ENCODE peak calls at places on chromosomes 3 and 15, in six cellular contexts. V, T, F, Z, P and A are unnamed samples.

GRCh38 chr15:40108061-40108854 is 421 bp downstream of the BMF start:
- DNase-seq in V (peak), T (no peak), F (peak), Z (no peak), P (peak), A (no peak)

GRCh38 chr3:113741086-113741485 is 5.0 kb downstream of the NAA50 start:
- DNase-seq in V (no peak), T (no peak), F (no peak), Z (no peak), P (no peak), A (no peak)

GRCh38 chr15:58458076-58458475 is 26.3 kb downstream of the LIPC start:
- DNase-seq in V (peak), T (no peak), F (no peak), Z (no peak), P (no peak), A (no peak)

GRCh38 chr3:71168961-71169411 is 414.5 kb downstream of the FOXP1 start:
- DNase-seq in V (no peak), T (no peak), F (no peak), Z (no peak), P (peak), A (no peak)

GRCh38 chr3:194686414-194686815 is 732 bp downstream of the FAM43A start:
- DNase-seq in V (no peak), T (no peak), F (no peak), Z (no peak), P (no peak), A (no peak)

GRCh38 chr15:69524850-69525249 is 72.2 kb downstream of the RPLP1 start:
- DNase-seq in V (no peak), T (no peak), F (no peak), Z (no peak), P (no peak), A (no peak)

GRCh38 chr15:80923668-80924067 is 66.0 kb downstream of the MESD start:
- DNase-seq in V (no peak), T (no peak), F (no peak), Z (no peak), P (no peak), A (no peak)

GRCh38 chr15:63560741-63561448 is 36.3 kb upstream of the FBXL22 start:
- DNase-seq in V (no peak), T (no peak), F (no peak), Z (no peak), P (no peak), A (no peak)

GRCh38 chr15:48388017-48388936 is 57.0 kb downstream of the DUT start:
- DNase-seq in V (no peak), T (no peak), F (no peak), Z (no peak), P (peak), A (no peak)

GRCh38 chr3:165749241-165749640 is 88.0 kb downstream of the BCHE start:
- DNase-seq in V (no peak), T (no peak), F (no peak), Z (no peak), P (no peak), A (no peak)

GRCh38 chr15:25508369-25509002 is 69.7 kb upstream of the UBE3A start:
- DNase-seq in V (peak), T (no peak), F (no peak), Z (no peak), P (peak), A (peak)

GRCh38 chr3:194872669-194872977 is 186.9 kb downstream of the FAM43A start:
- DNase-seq in V (peak), T (no peak), F (no peak), Z (no peak), P (peak), A (peak)

GRCh38 chr3:111980716-111981456 is 2.1 kb downstream of the ABHD10 start:
- DNase-seq in V (no peak), T (no peak), F (no peak), Z (no peak), P (no peak), A (no peak)

GRCh38 chr3:188006726-188007393 is 147.1 kb upstream of the LPP start:
- DNase-seq in V (peak), T (peak), F (peak), Z (no peak), P (no peak), A (no peak)

GRCh38 chr15:64844576-64845140 is 2.9 kb downstream of the PLEKHO2 start:
- DNase-seq in V (no peak), T (no peak), F (no peak), Z (no peak), P (no peak), A (no peak)

GRCh38 chr15:77064539-77065308 is 6.2 kb downstream of the TSPAN3 start:
- DNase-seq in V (peak), T (no peak), F (no peak), Z (no peak), P (peak), A (no peak)

GRCh38 chr3:20680990-20681628 is 495.1 kb upstream of the SGO1 start:
- DNase-seq in V (no peak), T (no peak), F (no peak), Z (no peak), P (peak), A (no peak)

GRCh38 chr3:42991369-42992315 is 12.5 kb downstream of the GASK1A start:
- DNase-seq in V (no peak), T (peak), F (no peak), Z (no peak), P (no peak), A (no peak)

GRCh38 chr15:93298901-93299300 is 209.9 kb upstream of the RGMA start:
- DNase-seq in V (no peak), T (no peak), F (peak), Z (no peak), P (no peak), A (no peak)

GRCh38 chr3:21484323-21485154 is 266.5 kb downstream of the ZNF385D start:
- DNase-seq in V (peak), T (peak), F (no peak), Z (peak), P (peak), A (peak)

GRCh38 chr3:170909129-170909903 is 879 bp upstream of the EIF5A2 start:
- DNase-seq in V (peak), T (no peak), F (no peak), Z (no peak), P (peak), A (peak)

GRCh38 chr3:9396301-9396631 is 1.1 kb upstream of the SETD5 start:
- DNase-seq in V (peak), T (no peak), F (no peak), Z (peak), P (peak), A (peak)

GRCh38 chr3:38843898-38844297 is 27.9 kb upstream of the SCN10A start:
- DNase-seq in V (peak), T (no peak), F (no peak), Z (peak), P (peak), A (no peak)

GRCh38 chr3:48289659-48290058 is 43.8 kb downstream of the SPINK8 start:
- DNase-seq in V (no peak), T (no peak), F (no peak), Z (no peak), P (no peak), A (no peak)

GRCh38 chr3:174355505-174355904 is 503.6 kb upstream of the NAALADL2 start:
- DNase-seq in V (peak), T (no peak), F (no peak), Z (no peak), P (no peak), A (no peak)

GRCh38 chr3:105526349-105527111 is 159.8 kb downstream of the ALCAM start:
- DNase-seq in V (no peak), T (no peak), F (no peak), Z (no peak), P (peak), A (no peak)

DNA sequence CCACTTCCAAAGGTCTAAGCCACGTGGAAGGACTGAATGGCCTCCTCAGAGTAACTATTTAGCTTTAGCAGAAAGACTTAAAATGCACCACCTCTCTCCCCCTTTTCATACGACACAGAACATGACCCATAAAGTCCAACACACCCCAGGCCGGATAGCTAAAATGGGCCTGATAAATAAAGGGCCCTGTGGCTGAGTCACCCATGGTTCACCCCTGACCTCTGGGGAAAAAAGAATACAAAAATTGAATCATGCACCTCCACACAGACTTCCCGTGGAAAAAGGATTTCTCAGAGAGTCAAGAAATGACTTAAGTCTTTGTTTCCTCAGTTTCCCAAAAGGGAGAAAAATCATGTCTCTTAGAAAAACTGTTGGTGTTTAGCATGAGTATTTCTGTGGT is 33.9 kb upstream of the ARHGEF3 start:
- DNase-seq in V (no peak), T (no peak), F (no peak), Z (no peak), P (no peak), A (no peak)
- H3K4me3 ChIP-seq in V (no peak), T (no peak), F (no peak), Z (no peak), P (no peak), A (no peak)

GRCh38 chr3:65060904-65061303 is 373.1 kb upstream of the ADAMTS9 start:
- DNase-seq in V (no peak), T (no peak), F (no peak), Z (no peak), P (no peak), A (no peak)
- TF ChIP-seq CTCF in V (no peak), T (no peak), F (no peak), Z (no peak), P (no peak), A (no peak)

GRCh38 chr3:134309987-134310700 is 59.5 kb upstream of the RYK start:
- DNase-seq in V (no peak), T (no peak), F (no peak), Z (no peak), P (no peak), A (no peak)

GRCh38 chr3:134306334-134306733 is 55.7 kb upstream of the RYK start:
- DNase-seq in V (no peak), T (no peak), F (no peak), Z (no peak), P (no peak), A (no peak)

GRCh38 chr3:134311265-134311664 is 60.6 kb upstream of the RYK start:
- DNase-seq in V (no peak), T (no peak), F (no peak), Z (no peak), P (peak), A (no peak)

GRCh38 chr3:134307425-134307824 is 56.8 kb upstream of the RYK start:
- DNase-seq in V (no peak), T (no peak), F (no peak), Z (no peak), P (no peak), A (no peak)

DNA sequence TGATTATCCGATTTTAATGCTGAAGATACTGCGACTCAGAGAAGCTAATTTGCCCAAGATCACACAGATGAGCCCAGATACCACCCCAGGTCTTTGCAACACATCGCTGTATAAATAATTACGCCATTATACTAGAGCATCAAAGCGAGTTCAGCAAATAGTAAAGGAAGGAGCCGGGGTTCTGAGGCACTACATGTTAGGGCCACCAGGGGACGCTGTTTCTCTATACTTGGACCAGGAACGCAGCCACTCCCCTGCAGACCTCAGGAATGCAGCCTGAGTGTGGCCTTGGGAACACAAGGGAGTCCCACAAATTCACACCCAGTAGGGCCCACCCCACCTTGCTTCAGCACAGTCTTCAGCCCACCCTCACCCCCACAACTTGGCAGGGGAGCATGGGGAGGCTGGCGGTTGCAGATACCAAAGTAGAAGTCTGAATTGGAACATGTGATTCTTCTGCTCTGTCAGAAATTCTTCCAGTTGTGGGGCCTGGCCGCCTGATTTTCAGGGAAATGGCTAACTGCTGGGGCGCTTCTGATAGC is 57.8 kb upstream of the RYK start:
- DNase-seq in V (peak), T (peak), F (peak), Z (no peak), P (peak), A (no peak)
- H3K4me3 ChIP-seq in V (peak), T (peak), F (peak), Z (no peak), P (no peak), A (peak)

GRCh38 chr3:74630602-74631001 is 16.1 kb upstream of the CNTN3 start:
- DNase-seq in V (peak), T (no peak), F (no peak), Z (no peak), P (no peak), A (no peak)
- TF ChIP-seq CTCF in V (peak), T (peak), F (no peak), Z (no peak), P (no peak), A (peak)

GRCh38 chr3:129104051-129104450 is 17.6 kb downstream of the RAB43 start:
- DNase-seq in V (no peak), T (no peak), F (no peak), Z (no peak), P (no peak), A (no peak)
- H3K4me3 ChIP-seq in V (no peak), T (no peak), F (no peak), Z (no peak), P (no peak), A (no peak)

GRCh38 chr3:167151671-167152070 is 228.4 kb downstream of the ZBBX start:
- DNase-seq in V (no peak), T (no peak), F (no peak), Z (no peak), P (no peak), A (no peak)
- TF ChIP-seq CTCF in V (no peak), T (peak), F (no peak), Z (no peak), P (no peak), A (no peak)